ENCODE peak calls at places on chromosomes 1 and 21, in five cellular contexts. J is GDM1, M is cardiac muscle cell, L is posterior vena cava, O is NCI-H1436. Y is an unnamed sample.

GRCh38 chr1:23371987-23372386 is 2.4 kb upstream of the ZNF436 start:
- DNase-seq in J (no peak), M (no peak), L (peak), O (no peak), Y (no peak)

GRCh38 chr1:97906567-97907228 is 14.1 kb downstream of the DPYD start:
- DNase-seq in J (no peak), M (peak), L (peak), O (no peak), Y (peak)

GRCh38 chr1:53410100-53410541 is 49.1 kb upstream of the DMRTB1 start:
- DNase-seq in J (no peak), M (no peak), L (no peak), O (peak), Y (peak)

GRCh38 chr1:86757272-86757984 is 53.1 kb downstream of the SH3GLB1 start:
- DNase-seq in J (no peak), M (peak), L (peak), O (no peak), Y (no peak)

GRCh38 chr1:1038694-1039093 is 18.8 kb downstream of the AGRN start:
- DNase-seq in J (no peak), M (no peak), L (no peak), O (no peak), Y (no peak)

GRCh38 chr1:185155600-185156320 is 993 bp downstream of the TRMT1L start:
- DNase-seq in J (no peak), M (peak), L (no peak), O (no peak), Y (peak)

GRCh38 chr21:35974801-35975200 is 85.5 kb downstream of the SETD4 start:
- DNase-seq in J (no peak), M (peak), L (no peak), O (peak), Y (no peak)

GRCh38 chr1:228198977-228199590 is 8.8 kb upstream of the OBSCN start:
- DNase-seq in J (no peak), M (no peak), L (no peak), O (no peak), Y (no peak)

GRCh38 chr1:180167721-180168467 is 13.2 kb downstream of the QSOX1 start:
- DNase-seq in J (no peak), M (no peak), L (no peak), O (no peak), Y (no peak)

GRCh38 chr1:102550729-102551384 is 554.1 kb upstream of the OLFM3 start:
- DNase-seq in J (peak), M (peak), L (no peak), O (no peak), Y (no peak)

GRCh38 chr1:205082431-205082830 is 1.8 kb downstream of the TMEM81 start:
- DNase-seq in J (no peak), M (no peak), L (no peak), O (no peak), Y (no peak)

GRCh38 chr1:151340870-151341754 is 5.9 kb downstream of the RFX5 start:
- DNase-seq in J (peak), M (peak), L (no peak), O (peak), Y (peak)

GRCh38 chr1:247797518-247797917 is 26.4 kb downstream of the OR14A16 start:
- DNase-seq in J (no peak), M (no peak), L (no peak), O (no peak), Y (no peak)

GRCh38 chr21:35059742-35060141 is 10.6 kb upstream of the RUNX1 start:
- DNase-seq in J (no peak), M (no peak), L (no peak), O (no peak), Y (no peak)

GRCh38 chr21:29149771-29150425 is 19.5 kb downstream of the MAP3K7CL start:
- DNase-seq in J (no peak), M (peak), L (no peak), O (no peak), Y (peak)

GRCh38 chr21:38244885-38245869 is 11.6 kb upstream of the KCNJ15 start:
- DNase-seq in J (no peak), M (peak), L (no peak), O (no peak), Y (peak)

GRCh38 chr21:16713331-16714114 is 799.3 kb upstream of the CXADR start:
- DNase-seq in J (no peak), M (peak), L (no peak), O (no peak), Y (no peak)

GRCh38 chr1:224684920-224685547 is 68.9 kb downstream of the CNIH3 start:
- DNase-seq in J (no peak), M (no peak), L (no peak), O (no peak), Y (no peak)

GRCh38 chr1:236982380-236982779 is 21.9 kb downstream of the MT1HL1 start:
- DNase-seq in J (no peak), M (no peak), L (no peak), O (no peak), Y (no peak)

GRCh38 chr1:75727571-75727970 is 3.1 kb downstream of the ACADM start:
- DNase-seq in J (no peak), M (no peak), L (no peak), O (no peak), Y (no peak)

GRCh38 chr1:78283691-78284090 is 207.1 kb upstream of the PTGFR start:
- DNase-seq in J (no peak), M (no peak), L (no peak), O (no peak), Y (no peak)